ENCODE peak calls at places on chromosomes 13 and 19, in eight cellular contexts. G, W, X, V, F, S, T and B are unnamed samples.

GRCh38 chr19:18507727-18508440 is 14.0 kb downstream of the ELL start:
- DNase-seq in G (no peak), W (no peak), X (peak), V (no peak), F (no peak), S (no peak), T (no peak), B (no peak)

GRCh38 chr19:3618144-3618810 is 8.3 kb downstream of the CACTIN start:
- DNase-seq in G (peak), W (peak), X (peak), V (peak), F (peak), S (peak), T (peak), B (no peak)

GRCh38 chr19:34224996-34225658 is 29.2 kb upstream of the GARRE1 start:
- DNase-seq in G (peak), W (no peak), X (no peak), V (no peak), F (no peak), S (no peak), T (no peak), B (no peak)

GRCh38 chr19:22882797-22883196 is 50.7 kb downstream of the ZNF723 start:
- DNase-seq in G (peak), W (peak), X (no peak), V (no peak), F (no peak), S (no peak), T (no peak), B (no peak)

GRCh38 chr13:40749327-40749726 is 21.7 kb downstream of the MRPS31 start:
- DNase-seq in G (peak), W (no peak), X (no peak), V (no peak), F (no peak), S (no peak), T (no peak), B (no peak)

GRCh38 chr19:44850641-44851109 is 4.6 kb downstream of the NECTIN2 start:
- DNase-seq in G (no peak), W (no peak), X (no peak), V (no peak), F (no peak), S (no peak), T (peak), B (no peak)

GRCh38 chr13:101115762-101116161 is 300.5 kb downstream of the NALCN start:
- DNase-seq in G (peak), W (peak), X (no peak), V (no peak), F (no peak), S (no peak), T (no peak), B (no peak)

GRCh38 chr13:75841905-75842304 is 205.8 kb downstream of the LMO7 start:
- DNase-seq in G (no peak), W (no peak), X (no peak), V (no peak), F (no peak), S (no peak), T (no peak), B (no peak)

GRCh38 chr13:94419304-94419943 is 60.1 kb downstream of the DCT start:
- DNase-seq in G (peak), W (no peak), X (no peak), V (no peak), F (peak), S (no peak), T (no peak), B (no peak)

GRCh38 chr13:43058318-43058674 is 34.9 kb downstream of the DNAJC15 start:
- DNase-seq in G (peak), W (no peak), X (no peak), V (no peak), F (peak), S (no peak), T (no peak), B (no peak)

GRCh38 chr19:19028526-19028925 is 4.8 kb downstream of the SUGP2 start:
- DNase-seq in G (no peak), W (no peak), X (no peak), V (no peak), F (no peak), S (no peak), T (no peak), B (no peak)

GRCh38 chr19:12676384-12676792 is 5.3 kb downstream of the DHPS start:
- DNase-seq in G (peak), W (peak), X (peak), V (peak), F (peak), S (peak), T (peak), B (peak)

GRCh38 chr19:14525729-14526128 is 3.7 kb upstream of the TECR start:
- DNase-seq in G (no peak), W (no peak), X (no peak), V (no peak), F (no peak), S (no peak), T (no peak), B (no peak)

GRCh38 chr13:98890186-98890585 is 87.7 kb downstream of the DOCK9 start:
- DNase-seq in G (peak), W (peak), X (no peak), V (no peak), F (peak), S (no peak), T (no peak), B (no peak)

GRCh38 chr13:94236876-94237275 is 242.6 kb downstream of the DCT start:
- DNase-seq in G (peak), W (no peak), X (no peak), V (no peak), F (peak), S (no peak), T (no peak), B (no peak)

GRCh38 chr13:47661076-47661475 is 340.0 kb downstream of the SUCLA2 start:
- DNase-seq in G (peak), W (no peak), X (no peak), V (no peak), F (no peak), S (no peak), T (no peak), B (no peak)

GRCh38 chr13:97004096-97004876 is 10.0 kb upstream of the OXGR1 start:
- DNase-seq in G (peak), W (no peak), X (no peak), V (no peak), F (no peak), S (no peak), T (no peak), B (no peak)

GRCh38 chr19:19549804-19550453 is 11.9 kb downstream of the CILP2 start:
- DNase-seq in G (no peak), W (no peak), X (no peak), V (no peak), F (no peak), S (no peak), T (no peak), B (no peak)

GRCh38 chr13:19266979-19267378 is 85.4 kb upstream of the TUBA3C start:
- DNase-seq in G (no peak), W (no peak), X (no peak), V (no peak), F (no peak), S (no peak), T (no peak), B (no peak)

GRCh38 chr13:25738797-25739196 is 313.0 kb downstream of the SHISA2 start:
- DNase-seq in G (no peak), W (no peak), X (no peak), V (no peak), F (no peak), S (no peak), T (no peak), B (no peak)

GRCh38 chr13:20001351-20001750 is 42.8 kb downstream of the ZMYM2 start:
- DNase-seq in G (no peak), W (no peak), X (no peak), V (no peak), F (no peak), S (no peak), T (no peak), B (no peak)

GRCh38 chr13:59901191-59901590 is 262.5 kb downstream of the DIAPH3 start:
- DNase-seq in G (no peak), W (no peak), X (no peak), V (no peak), F (no peak), S (no peak), T (no peak), B (no peak)